ENCODE peak calls at places on chromosomes 6 and 20, in four cellular contexts. O is ELF-1, N is ACHN, K is T-helper 9 cell. P is an unnamed sample.

GRCh38 chr6:146697921-146698320 is 99.1 kb downstream of the ADGB start:
- DNase-seq in O (no peak), N (no peak), K (no peak), P (no peak)

GRCh38 chr6:128606611-128607010 is 86.2 kb upstream of the PTPRK start:
- DNase-seq in O (no peak), N (no peak), K (no peak), P (no peak)

GRCh38 chr6:64230530-64230929 is 594.9 kb downstream of the PHF3 start:
- DNase-seq in O (no peak), K (no peak), N (no peak), P (no peak)

GRCh38 chr6:75856902-75857301 is 107.9 kb downstream of the MYO6 start:
- DNase-seq in K (no peak), N (no peak), O (no peak), P (no peak)

GRCh38 chr20:33576432-33576883 is 85.7 kb upstream of the C20orf144 start:
- DNase-seq in N (no peak), K (no peak), O (no peak), P (no peak)

GRCh38 chr6:157811476-157812173 is 11.4 kb upstream of the SNX9 start:
- DNase-seq in O (no peak), N (no peak), K (no peak), P (peak; percentile 13)

GRCh38 chr20:62589720-62590119 is 52.6 kb upstream of the SLCO4A1 start:
- DNase-seq in K (no peak), N (no peak), O (no peak), P (no peak)

GRCh38 chr6:132813173-132813856 is 1.1 kb upstream of the RPS12 start:
- DNase-seq in N (peak; percentile 48), K (peak; percentile 14), O (peak; percentile 67), P (no peak)

GRCh38 chr6:144469144-144469575 is 184.0 kb downstream of the UTRN start:
- DNase-seq in O (no peak), N (no peak), K (no peak), P (no peak)

GRCh38 chr20:22805219-22805618 is 220.8 kb upstream of the FOXA2 start:
- DNase-seq in O (peak; percentile 8), K (no peak), N (peak; percentile 60), P (peak; percentile 33)

GRCh38 chr20:5528719-5529256 is 212.0 kb upstream of the PROKR2 start:
- DNase-seq in O (peak; percentile 66), N (peak; percentile 72), K (peak; percentile 56), P (peak; percentile 60)

GRCh38 chr6:15441215-15441868 is 195.5 kb downstream of the JARID2 start:
- DNase-seq in O (peak; percentile 52), N (peak; percentile 47), K (peak; percentile 7), P (peak; percentile 29)

GRCh38 chr6:43713611-43714310 is 26.2 kb upstream of the MRPS18A start:
- DNase-seq in N (no peak), K (no peak), O (no peak), P (no peak)

GRCh38 chr6:52507557-52508260 is 69.2 kb downstream of the TRAM2 start:
- DNase-seq in K (no peak), O (no peak), N (no peak), P (peak; percentile 37)

P was measured in RCC 7860.